ENCODE peak calls at places on chromosomes 7 and 10, in five cellular contexts. One of them, this sample, is unnamed.

GRCh38 chr10:12707461-12708185 is 293.9 kb downstream of the CCDC3 start:
- DNase-seq in GM10248: no peak
- DNase-seq in tibial artery: peak; percentile 41
- DNase-seq in fibroblast of pulmonary artery: peak; percentile 92
- DNase-seq in CD4-positive, alpha-beta T cell: no peak
- DNase-seq in this sample: peak; percentile 33

GRCh38 chr7:51213618-51214017 is 103.0 kb downstream of the COBL start:
- DNase-seq in GM10248: no peak
- DNase-seq in tibial artery: no peak
- DNase-seq in fibroblast of pulmonary artery: no peak
- DNase-seq in CD4-positive, alpha-beta T cell: no peak
- DNase-seq in this sample: no peak

GRCh38 chr10:32961343-32961891 is 3.4 kb upstream of the ITGB1 start:
- DNase-seq in GM10248: no peak
- DNase-seq in tibial artery: no peak
- DNase-seq in fibroblast of pulmonary artery: no peak
- DNase-seq in CD4-positive, alpha-beta T cell: no peak
- DNase-seq in this sample: no peak

GRCh38 chr7:105127179-105127578 is 113.2 kb downstream of the KMT2E start:
- DNase-seq in GM10248: no peak
- DNase-seq in tibial artery: no peak
- DNase-seq in fibroblast of pulmonary artery: no peak
- DNase-seq in CD4-positive, alpha-beta T cell: no peak
- DNase-seq in this sample: no peak

GRCh38 chr10:124385627-124386185 is 33.0 kb downstream of the OAT start:
- DNase-seq in GM10248: no peak
- DNase-seq in tibial artery: peak; percentile 18
- DNase-seq in fibroblast of pulmonary artery: no peak
- DNase-seq in CD4-positive, alpha-beta T cell: no peak
- DNase-seq in this sample: no peak

GRCh38 chr10:68856352-68856751 is 29.0 kb downstream of the STOX1 start:
- DNase-seq in GM10248: no peak
- DNase-seq in tibial artery: no peak
- DNase-seq in fibroblast of pulmonary artery: no peak
- DNase-seq in CD4-positive, alpha-beta T cell: no peak
- DNase-seq in this sample: no peak

GRCh38 chr7:134470864-134471263 is 12.0 kb upstream of the AKR1B1 start:
- DNase-seq in GM10248: no peak
- DNase-seq in tibial artery: no peak
- DNase-seq in fibroblast of pulmonary artery: peak; percentile 69
- DNase-seq in CD4-positive, alpha-beta T cell: no peak
- DNase-seq in this sample: no peak

GRCh38 chr10:120423350-120424197 is 33.5 kb upstream of the PLPP4 start:
- DNase-seq in GM10248: peak; percentile 59
- DNase-seq in tibial artery: no peak
- DNase-seq in fibroblast of pulmonary artery: peak; percentile 65
- DNase-seq in CD4-positive, alpha-beta T cell: no peak
- DNase-seq in this sample: peak; percentile 20

GRCh38 chr10:93376372-93377296 is 105.5 kb downstream of the MYOF start:
- DNase-seq in GM10248: peak; percentile 65
- DNase-seq in tibial artery: peak; percentile 55
- DNase-seq in fibroblast of pulmonary artery: peak; percentile 94
- DNase-seq in CD4-positive, alpha-beta T cell: peak; percentile 14
- DNase-seq in this sample: peak; percentile 45

GRCh38 chr7:13420711-13421110 is 568.8 kb downstream of the ETV1 start:
- DNase-seq in GM10248: no peak
- DNase-seq in tibial artery: no peak
- DNase-seq in fibroblast of pulmonary artery: no peak
- DNase-seq in CD4-positive, alpha-beta T cell: no peak
- DNase-seq in this sample: no peak

GRCh38 chr10:43898592-43898991 is 249.9 kb upstream of the ZNF32 start:
- DNase-seq in GM10248: no peak
- DNase-seq in tibial artery: no peak
- DNase-seq in fibroblast of pulmonary artery: no peak
- DNase-seq in CD4-positive, alpha-beta T cell: no peak
- DNase-seq in this sample: no peak

GRCh38 chr10:119165171-119166110 is at the start of gene SFXN4:
- DNase-seq in GM10248: peak; percentile 91
- DNase-seq in tibial artery: peak; percentile 77
- DNase-seq in fibroblast of pulmonary artery: peak; percentile 49
- DNase-seq in CD4-positive, alpha-beta T cell: peak; percentile 59
- DNase-seq in this sample: peak; percentile 62

GRCh38 chr10:43396928-43397624 is 11.9 kb downstream of the HNRNPF start:
- DNase-seq in GM10248: peak; percentile 92
- DNase-seq in tibial artery: peak; percentile 90
- DNase-seq in fibroblast of pulmonary artery: peak; percentile 79
- DNase-seq in CD4-positive, alpha-beta T cell: peak; percentile 54
- DNase-seq in this sample: peak; percentile 75

GRCh38 chr10:28429573-28430216 is 103.2 kb upstream of the WAC start:
- DNase-seq in GM10248: no peak
- DNase-seq in tibial artery: no peak
- DNase-seq in fibroblast of pulmonary artery: no peak
- DNase-seq in CD4-positive, alpha-beta T cell: no peak
- DNase-seq in this sample: no peak

GRCh38 chr7:9204571-9204970 is 771.2 kb downstream of the NXPH1 start:
- DNase-seq in GM10248: no peak
- DNase-seq in tibial artery: no peak
- DNase-seq in fibroblast of pulmonary artery: no peak
- DNase-seq in CD4-positive, alpha-beta T cell: no peak
- DNase-seq in this sample: no peak

GRCh38 chr10:56116684-56117083 is 244.4 kb downstream of the ZWINT start:
- DNase-seq in GM10248: no peak
- DNase-seq in tibial artery: no peak
- DNase-seq in fibroblast of pulmonary artery: no peak
- DNase-seq in CD4-positive, alpha-beta T cell: no peak
- DNase-seq in this sample: no peak

GRCh38 chr10:69640196-69640980 is 10.3 kb downstream of the FAM241B start:
- DNase-seq in GM10248: no peak
- DNase-seq in tibial artery: no peak
- DNase-seq in fibroblast of pulmonary artery: no peak
- DNase-seq in CD4-positive, alpha-beta T cell: no peak
- DNase-seq in this sample: no peak

GRCh38 chr7:85497999-85498398 is 311.1 kb upstream of the SEMA3D start:
- DNase-seq in GM10248: no peak
- DNase-seq in tibial artery: no peak
- DNase-seq in fibroblast of pulmonary artery: no peak
- DNase-seq in CD4-positive, alpha-beta T cell: no peak
- DNase-seq in this sample: no peak

GRCh38 chr10:11704087-11704486 is 38.1 kb upstream of the ECHDC3 start:
- DNase-seq in GM10248: no peak
- DNase-seq in tibial artery: no peak
- DNase-seq in fibroblast of pulmonary artery: no peak
- DNase-seq in CD4-positive, alpha-beta T cell: no peak
- DNase-seq in this sample: no peak

GRCh38 chr10:34994565-34995142 is 95.5 kb downstream of the CUL2 start:
- DNase-seq in GM10248: peak; percentile 81
- DNase-seq in tibial artery: no peak
- DNase-seq in fibroblast of pulmonary artery: peak; percentile 94
- DNase-seq in CD4-positive, alpha-beta T cell: peak; percentile 15
- DNase-seq in this sample: peak; percentile 43

GRCh38 chr10:76583711-76584161 is 1053.9 kb downstream of the KCNMA1 start:
- DNase-seq in GM10248: no peak
- DNase-seq in tibial artery: no peak
- DNase-seq in fibroblast of pulmonary artery: peak; percentile 89
- DNase-seq in CD4-positive, alpha-beta T cell: no peak
- DNase-seq in this sample: no peak

GRCh38 chr7:159025161-159025779 is 119.4 kb downstream of the VIPR2 start:
- DNase-seq in GM10248: no peak
- DNase-seq in tibial artery: peak; percentile 15
- DNase-seq in fibroblast of pulmonary artery: no peak
- DNase-seq in CD4-positive, alpha-beta T cell: no peak
- DNase-seq in this sample: no peak

GRCh38 chr10:80996615-80997193 is 459.0 kb downstream of the SH2D4B start:
- DNase-seq in GM10248: no peak
- DNase-seq in tibial artery: no peak
- DNase-seq in fibroblast of pulmonary artery: no peak
- DNase-seq in CD4-positive, alpha-beta T cell: no peak
- DNase-seq in this sample: no peak

GRCh38 chr10:12602557-12602956 is 253.2 kb downstream of the CAMK1D start:
- DNase-seq in GM10248: no peak
- DNase-seq in tibial artery: no peak
- DNase-seq in fibroblast of pulmonary artery: no peak
- DNase-seq in CD4-positive, alpha-beta T cell: no peak
- DNase-seq in this sample: no peak

GRCh38 chr10:110226926-110227641 is 19.7 kb downstream of the MXI1 start:
- DNase-seq in GM10248: peak; percentile 86
- DNase-seq in tibial artery: peak; percentile 65
- DNase-seq in fibroblast of pulmonary artery: no peak
- DNase-seq in CD4-positive, alpha-beta T cell: peak; percentile 69
- DNase-seq in this sample: peak; percentile 30

GRCh38 chr7:1403844-1404404 is 55.3 kb downstream of the MICALL2 start:
- DNase-seq in GM10248: no peak
- DNase-seq in tibial artery: no peak
- DNase-seq in fibroblast of pulmonary artery: peak; percentile 54
- DNase-seq in CD4-positive, alpha-beta T cell: no peak
- DNase-seq in this sample: no peak

GRCh38 chr10:36721851-36722250 is 403.5 kb upstream of the ANKRD30A start:
- DNase-seq in GM10248: no peak
- DNase-seq in tibial artery: no peak
- DNase-seq in fibroblast of pulmonary artery: no peak
- DNase-seq in CD4-positive, alpha-beta T cell: no peak
- DNase-seq in this sample: no peak

GRCh38 chr7:35828817-35829216 is 28.0 kb downstream of the SEPTIN7 start:
- DNase-seq in GM10248: no peak
- DNase-seq in tibial artery: no peak
- DNase-seq in fibroblast of pulmonary artery: no peak
- DNase-seq in CD4-positive, alpha-beta T cell: no peak
- DNase-seq in this sample: no peak

GRCh38 chr10:77310288-77310687 is 327.3 kb downstream of the KCNMA1 start:
- DNase-seq in GM10248: no peak
- DNase-seq in tibial artery: no peak
- DNase-seq in fibroblast of pulmonary artery: no peak
- DNase-seq in CD4-positive, alpha-beta T cell: no peak
- DNase-seq in this sample: no peak

GRCh38 chr10:7275761-7276440 is 134.9 kb downstream of the SFMBT2 start:
- DNase-seq in GM10248: no peak
- DNase-seq in tibial artery: no peak
- DNase-seq in fibroblast of pulmonary artery: no peak
- DNase-seq in CD4-positive, alpha-beta T cell: no peak
- DNase-seq in this sample: no peak

GRCh38 chr7:2967238-2967637 is 76.4 kb downstream of the CARD11 start:
- DNase-seq in GM10248: no peak
- DNase-seq in tibial artery: no peak
- DNase-seq in fibroblast of pulmonary artery: no peak
- DNase-seq in CD4-positive, alpha-beta T cell: no peak
- DNase-seq in this sample: no peak

GRCh38 chr7:128251337-128251736 is 10.3 kb downstream of the LEP start:
- DNase-seq in GM10248: no peak
- DNase-seq in tibial artery: no peak
- DNase-seq in fibroblast of pulmonary artery: no peak
- DNase-seq in CD4-positive, alpha-beta T cell: no peak
- DNase-seq in this sample: no peak
- TF ChIP-seq CTCF in GM10248: no peak
- TF ChIP-seq CTCF in tibial artery: no peak
- TF ChIP-seq CTCF in fibroblast of pulmonary artery: no peak
- TF ChIP-seq CTCF in CD4-positive, alpha-beta T cell: no peak
- TF ChIP-seq CTCF in this sample: no peak

GRCh38 chr10:113434315-113434714 is 118.5 kb upstream of the HABP2 start:
- DNase-seq in GM10248: no peak
- DNase-seq in tibial artery: no peak
- DNase-seq in fibroblast of pulmonary artery: no peak
- DNase-seq in CD4-positive, alpha-beta T cell: no peak
- DNase-seq in this sample: no peak

GRCh38 chr10:113433711-113434110 is 119.1 kb upstream of the HABP2 start:
- DNase-seq in GM10248: no peak
- DNase-seq in tibial artery: no peak
- DNase-seq in fibroblast of pulmonary artery: no peak
- DNase-seq in CD4-positive, alpha-beta T cell: no peak
- DNase-seq in this sample: no peak

GRCh38 chr10:113436836-113437235 is 116.0 kb upstream of the HABP2 start:
- DNase-seq in GM10248: no peak
- DNase-seq in tibial artery: no peak
- DNase-seq in fibroblast of pulmonary artery: no peak
- DNase-seq in CD4-positive, alpha-beta T cell: no peak
- DNase-seq in this sample: no peak

GRCh38 chr10:113435881-113436280 is 117.0 kb upstream of the HABP2 start:
- DNase-seq in GM10248: no peak
- DNase-seq in tibial artery: no peak
- DNase-seq in fibroblast of pulmonary artery: no peak
- DNase-seq in CD4-positive, alpha-beta T cell: no peak
- DNase-seq in this sample: no peak

DNA sequence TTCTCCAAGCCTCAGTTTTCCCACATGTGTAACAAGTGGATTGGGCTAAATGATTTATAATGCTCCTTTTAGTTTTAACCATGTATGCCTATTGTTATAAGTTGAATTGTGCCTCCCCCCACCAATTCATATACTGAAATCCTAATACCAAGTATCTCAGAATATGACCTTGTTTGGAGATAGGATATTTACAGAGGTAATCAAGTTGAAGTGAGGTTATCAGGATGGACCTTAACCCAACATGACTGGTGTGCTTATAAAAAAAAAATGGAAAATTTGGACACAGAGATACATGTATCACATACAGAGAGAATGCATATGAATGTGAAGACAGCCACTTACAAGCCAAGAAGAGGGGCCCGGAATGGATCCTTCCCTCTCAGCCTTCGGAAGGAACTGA is 117.9 kb upstream of the HABP2 start:
- DNase-seq in GM10248: no peak
- DNase-seq in tibial artery: no peak
- DNase-seq in fibroblast of pulmonary artery: no peak
- DNase-seq in CD4-positive, alpha-beta T cell: no peak
- DNase-seq in this sample: no peak
- TF ChIP-seq CTCF in GM10248: no peak
- TF ChIP-seq CTCF in tibial artery: no peak
- TF ChIP-seq CTCF in fibroblast of pulmonary artery: no peak
- TF ChIP-seq CTCF in CD4-positive, alpha-beta T cell: no peak
- TF ChIP-seq CTCF in this sample: no peak

GRCh38 chr10:129405389-129405788 is 61.7 kb upstream of the MGMT start:
- DNase-seq in GM10248: no peak
- DNase-seq in tibial artery: no peak
- DNase-seq in fibroblast of pulmonary artery: no peak
- DNase-seq in CD4-positive, alpha-beta T cell: no peak
- DNase-seq in this sample: no peak
- TF ChIP-seq CTCF in GM10248: no peak
- TF ChIP-seq CTCF in tibial artery: no peak
- TF ChIP-seq CTCF in fibroblast of pulmonary artery: no peak
- TF ChIP-seq CTCF in CD4-positive, alpha-beta T cell: no peak
- TF ChIP-seq CTCF in this sample: no peak

GRCh38 chr10:117552156-117552620 is 9.6 kb downstream of the EMX2 start:
- DNase-seq in GM10248: no peak
- DNase-seq in tibial artery: no peak
- DNase-seq in fibroblast of pulmonary artery: no peak
- DNase-seq in CD4-positive, alpha-beta T cell: no peak
- DNase-seq in this sample: peak; percentile 50

GRCh38 chr10:117553815-117554172 is 11.2 kb downstream of the EMX2 start:
- DNase-seq in GM10248: no peak
- DNase-seq in tibial artery: no peak
- DNase-seq in fibroblast of pulmonary artery: no peak
- DNase-seq in CD4-positive, alpha-beta T cell: no peak
- DNase-seq in this sample: no peak

GRCh38 chr10:117554371-117554770 is 11.8 kb downstream of the EMX2 start:
- DNase-seq in GM10248: no peak
- DNase-seq in tibial artery: no peak
- DNase-seq in fibroblast of pulmonary artery: no peak
- DNase-seq in CD4-positive, alpha-beta T cell: no peak
- DNase-seq in this sample: no peak

GRCh38 chr10:117552759-117553158 is 10.2 kb downstream of the EMX2 start:
- DNase-seq in GM10248: no peak
- DNase-seq in tibial artery: no peak
- DNase-seq in fibroblast of pulmonary artery: no peak
- DNase-seq in CD4-positive, alpha-beta T cell: no peak
- DNase-seq in this sample: no peak

GRCh38 chr10:117553171-117553814 is 10.7 kb downstream of the EMX2 start:
- DNase-seq in GM10248: no peak
- DNase-seq in tibial artery: no peak
- DNase-seq in fibroblast of pulmonary artery: no peak
- DNase-seq in CD4-positive, alpha-beta T cell: no peak
- DNase-seq in this sample: no peak
- TF ChIP-seq CTCF in GM10248: no peak
- TF ChIP-seq CTCF in tibial artery: no peak
- TF ChIP-seq CTCF in fibroblast of pulmonary artery: no peak
- TF ChIP-seq CTCF in CD4-positive, alpha-beta T cell: no peak
- TF ChIP-seq CTCF in this sample: no peak